ENCODE peak calls at places on chromosomes 4 and X, in seven cellular contexts. One of them, this sample, is unnamed.

GRCh38 chr4:141480950-141481349 is 155.4 kb upstream of the IL15 start:
- DNase-seq in stimulated activated CD8-positive, alpha-beta memory T cell treated with anti-CD3 and anti-CD28 coated beads, Interleukin-15, amount 100 ng/mL, for 48 hours: no peak
- DNase-seq in fibroblast of mammary gland: no peak
- DNase-seq in NCI-H2107: no peak
- DNase-seq in GM04504: no peak
- DNase-seq in gastrocnemius medialis: no peak
- DNase-seq in glomerular endothelial cell: no peak
- DNase-seq in this sample: no peak

GRCh38 chrX:65536291-65536690 is 1.7 kb upstream of the LAS1L start:
- DNase-seq in stimulated activated CD8-positive, alpha-beta memory T cell treated with anti-CD3 and anti-CD28 coated beads, Interleukin-15, amount 100 ng/mL, for 48 hours: no peak
- DNase-seq in fibroblast of mammary gland: no peak
- DNase-seq in NCI-H2107: no peak
- DNase-seq in GM04504: no peak
- DNase-seq in gastrocnemius medialis: peak
- DNase-seq in glomerular endothelial cell: no peak
- DNase-seq in this sample: no peak

GRCh38 chrX:148580016-148580415 is 79.6 kb downstream of the AFF2 start:
- DNase-seq in stimulated activated CD8-positive, alpha-beta memory T cell treated with anti-CD3 and anti-CD28 coated beads, Interleukin-15, amount 100 ng/mL, for 48 hours: no peak
- DNase-seq in fibroblast of mammary gland: no peak
- DNase-seq in NCI-H2107: no peak
- DNase-seq in GM04504: no peak
- DNase-seq in gastrocnemius medialis: no peak
- DNase-seq in glomerular endothelial cell: no peak
- DNase-seq in this sample: no peak

GRCh38 chrX:152842772-152843338 is 12.0 kb downstream of the NSDHL start:
- DNase-seq in stimulated activated CD8-positive, alpha-beta memory T cell treated with anti-CD3 and anti-CD28 coated beads, Interleukin-15, amount 100 ng/mL, for 48 hours: no peak
- DNase-seq in fibroblast of mammary gland: no peak
- DNase-seq in NCI-H2107: no peak
- DNase-seq in GM04504: no peak
- DNase-seq in gastrocnemius medialis: no peak
- DNase-seq in glomerular endothelial cell: no peak
- DNase-seq in this sample: no peak

GRCh38 chr4:37793562-37793961 is 32.9 kb upstream of the PGM2 start:
- DNase-seq in stimulated activated CD8-positive, alpha-beta memory T cell treated with anti-CD3 and anti-CD28 coated beads, Interleukin-15, amount 100 ng/mL, for 48 hours: no peak
- DNase-seq in fibroblast of mammary gland: peak
- DNase-seq in NCI-H2107: no peak
- DNase-seq in GM04504: no peak
- DNase-seq in gastrocnemius medialis: no peak
- DNase-seq in glomerular endothelial cell: no peak
- DNase-seq in this sample: no peak

GRCh38 chr4:102823897-102824296 is 3.5 kb downstream of the UBE2D3 start:
- DNase-seq in stimulated activated CD8-positive, alpha-beta memory T cell treated with anti-CD3 and anti-CD28 coated beads, Interleukin-15, amount 100 ng/mL, for 48 hours: no peak
- DNase-seq in fibroblast of mammary gland: peak
- DNase-seq in NCI-H2107: no peak
- DNase-seq in GM04504: no peak
- DNase-seq in gastrocnemius medialis: no peak
- DNase-seq in glomerular endothelial cell: no peak
- DNase-seq in this sample: no peak

GRCh38 chr4:98838528-98838927 is 90.4 kb downstream of the EIF4E start:
- DNase-seq in stimulated activated CD8-positive, alpha-beta memory T cell treated with anti-CD3 and anti-CD28 coated beads, Interleukin-15, amount 100 ng/mL, for 48 hours: no peak
- DNase-seq in fibroblast of mammary gland: no peak
- DNase-seq in NCI-H2107: no peak
- DNase-seq in GM04504: no peak
- DNase-seq in gastrocnemius medialis: no peak
- DNase-seq in glomerular endothelial cell: no peak
- DNase-seq in this sample: no peak

GRCh38 chr4:5918331-5919030 is 25.6 kb upstream of the CRMP1 start:
- DNase-seq in stimulated activated CD8-positive, alpha-beta memory T cell treated with anti-CD3 and anti-CD28 coated beads, Interleukin-15, amount 100 ng/mL, for 48 hours: no peak
- DNase-seq in fibroblast of mammary gland: no peak
- DNase-seq in NCI-H2107: no peak
- DNase-seq in GM04504: no peak
- DNase-seq in gastrocnemius medialis: no peak
- DNase-seq in glomerular endothelial cell: no peak
- DNase-seq in this sample: no peak

GRCh38 chr4:125322363-125322730 is 7.6 kb downstream of the FAT4 start:
- DNase-seq in stimulated activated CD8-positive, alpha-beta memory T cell treated with anti-CD3 and anti-CD28 coated beads, Interleukin-15, amount 100 ng/mL, for 48 hours: no peak
- DNase-seq in fibroblast of mammary gland: peak
- DNase-seq in NCI-H2107: no peak
- DNase-seq in GM04504: peak
- DNase-seq in gastrocnemius medialis: no peak
- DNase-seq in glomerular endothelial cell: no peak
- DNase-seq in this sample: no peak

GRCh38 chr4:138736362-138736761 is 279.2 kb upstream of the NOCT start:
- DNase-seq in stimulated activated CD8-positive, alpha-beta memory T cell treated with anti-CD3 and anti-CD28 coated beads, Interleukin-15, amount 100 ng/mL, for 48 hours: no peak
- DNase-seq in fibroblast of mammary gland: peak
- DNase-seq in NCI-H2107: no peak
- DNase-seq in GM04504: no peak
- DNase-seq in gastrocnemius medialis: no peak
- DNase-seq in glomerular endothelial cell: peak
- DNase-seq in this sample: peak

GRCh38 chrX:44435047-44435446 is 91.6 kb upstream of the EFHC2 start:
- DNase-seq in stimulated activated CD8-positive, alpha-beta memory T cell treated with anti-CD3 and anti-CD28 coated beads, Interleukin-15, amount 100 ng/mL, for 48 hours: no peak
- DNase-seq in fibroblast of mammary gland: no peak
- DNase-seq in NCI-H2107: no peak
- DNase-seq in GM04504: no peak
- DNase-seq in gastrocnemius medialis: no peak
- DNase-seq in glomerular endothelial cell: no peak
- DNase-seq in this sample: no peak

GRCh38 chr4:113101669-113102068 is 52.2 kb downstream of the ANK2 start:
- DNase-seq in stimulated activated CD8-positive, alpha-beta memory T cell treated with anti-CD3 and anti-CD28 coated beads, Interleukin-15, amount 100 ng/mL, for 48 hours: no peak
- DNase-seq in fibroblast of mammary gland: peak
- DNase-seq in NCI-H2107: no peak
- DNase-seq in GM04504: peak
- DNase-seq in gastrocnemius medialis: no peak
- DNase-seq in glomerular endothelial cell: no peak
- DNase-seq in this sample: no peak

GRCh38 chr4:6473264-6474052 is 1.0 kb upstream of the PPP2R2C start:
- DNase-seq in stimulated activated CD8-positive, alpha-beta memory T cell treated with anti-CD3 and anti-CD28 coated beads, Interleukin-15, amount 100 ng/mL, for 48 hours: no peak
- DNase-seq in fibroblast of mammary gland: no peak
- DNase-seq in NCI-H2107: no peak
- DNase-seq in GM04504: no peak
- DNase-seq in gastrocnemius medialis: no peak
- DNase-seq in glomerular endothelial cell: no peak
- DNase-seq in this sample: no peak

GRCh38 chr4:137635596-137635995 is 103.3 kb upstream of the PCDH18 start:
- DNase-seq in stimulated activated CD8-positive, alpha-beta memory T cell treated with anti-CD3 and anti-CD28 coated beads, Interleukin-15, amount 100 ng/mL, for 48 hours: no peak
- DNase-seq in fibroblast of mammary gland: peak
- DNase-seq in NCI-H2107: no peak
- DNase-seq in GM04504: no peak
- DNase-seq in gastrocnemius medialis: no peak
- DNase-seq in glomerular endothelial cell: no peak
- DNase-seq in this sample: no peak

GRCh38 chrX:45771114-45771513 is 570.4 kb upstream of the DIPK2B start:
- DNase-seq in stimulated activated CD8-positive, alpha-beta memory T cell treated with anti-CD3 and anti-CD28 coated beads, Interleukin-15, amount 100 ng/mL, for 48 hours: no peak
- DNase-seq in fibroblast of mammary gland: peak
- DNase-seq in NCI-H2107: no peak
- DNase-seq in GM04504: peak
- DNase-seq in gastrocnemius medialis: no peak
- DNase-seq in glomerular endothelial cell: no peak
- DNase-seq in this sample: peak

GRCh38 chr4:153684182-153685073 is at the start of gene TLR2:
- DNase-seq in stimulated activated CD8-positive, alpha-beta memory T cell treated with anti-CD3 and anti-CD28 coated beads, Interleukin-15, amount 100 ng/mL, for 48 hours: peak
- DNase-seq in fibroblast of mammary gland: peak
- DNase-seq in NCI-H2107: no peak
- DNase-seq in GM04504: no peak
- DNase-seq in gastrocnemius medialis: peak
- DNase-seq in glomerular endothelial cell: no peak
- DNase-seq in this sample: no peak

GRCh38 chrX:115690554-115691216 is 129.7 kb downstream of the PLS3 start:
- DNase-seq in stimulated activated CD8-positive, alpha-beta memory T cell treated with anti-CD3 and anti-CD28 coated beads, Interleukin-15, amount 100 ng/mL, for 48 hours: peak
- DNase-seq in fibroblast of mammary gland: peak
- DNase-seq in NCI-H2107: peak
- DNase-seq in GM04504: peak
- DNase-seq in gastrocnemius medialis: peak
- DNase-seq in glomerular endothelial cell: peak
- DNase-seq in this sample: peak

GRCh38 chr4:108045687-108046024 is 56.0 kb downstream of the HADH start:
- DNase-seq in stimulated activated CD8-positive, alpha-beta memory T cell treated with anti-CD3 and anti-CD28 coated beads, Interleukin-15, amount 100 ng/mL, for 48 hours: no peak
- DNase-seq in fibroblast of mammary gland: peak
- DNase-seq in NCI-H2107: no peak
- DNase-seq in GM04504: peak
- DNase-seq in gastrocnemius medialis: peak
- DNase-seq in glomerular endothelial cell: no peak
- DNase-seq in this sample: no peak

GRCh38 chrX:150465326-150465725 is 102.2 kb downstream of the MAMLD1 start:
- DNase-seq in stimulated activated CD8-positive, alpha-beta memory T cell treated with anti-CD3 and anti-CD28 coated beads, Interleukin-15, amount 100 ng/mL, for 48 hours: no peak
- DNase-seq in fibroblast of mammary gland: no peak
- DNase-seq in NCI-H2107: no peak
- DNase-seq in GM04504: no peak
- DNase-seq in gastrocnemius medialis: no peak
- DNase-seq in glomerular endothelial cell: no peak
- DNase-seq in this sample: no peak

GRCh38 chr4:5383191-5383980 is 325.0 kb downstream of the EVC2 start:
- DNase-seq in stimulated activated CD8-positive, alpha-beta memory T cell treated with anti-CD3 and anti-CD28 coated beads, Interleukin-15, amount 100 ng/mL, for 48 hours: no peak
- DNase-seq in fibroblast of mammary gland: no peak
- DNase-seq in NCI-H2107: no peak
- DNase-seq in GM04504: no peak
- DNase-seq in gastrocnemius medialis: no peak
- DNase-seq in glomerular endothelial cell: no peak
- DNase-seq in this sample: no peak

GRCh38 chr4:10108818-10109783 is 7.5 kb downstream of the WDR1 start:
- DNase-seq in stimulated activated CD8-positive, alpha-beta memory T cell treated with anti-CD3 and anti-CD28 coated beads, Interleukin-15, amount 100 ng/mL, for 48 hours: no peak
- DNase-seq in fibroblast of mammary gland: peak
- DNase-seq in NCI-H2107: no peak
- DNase-seq in GM04504: no peak
- DNase-seq in gastrocnemius medialis: peak
- DNase-seq in glomerular endothelial cell: no peak
- DNase-seq in this sample: no peak

GRCh38 chr4:100042711-100043110 is 92.6 kb upstream of the H2AZ1 start:
- DNase-seq in stimulated activated CD8-positive, alpha-beta memory T cell treated with anti-CD3 and anti-CD28 coated beads, Interleukin-15, amount 100 ng/mL, for 48 hours: no peak
- DNase-seq in fibroblast of mammary gland: no peak
- DNase-seq in NCI-H2107: no peak
- DNase-seq in GM04504: no peak
- DNase-seq in gastrocnemius medialis: no peak
- DNase-seq in glomerular endothelial cell: no peak
- DNase-seq in this sample: no peak

GRCh38 chr4:145732416-145732815 is 52.5 kb downstream of the C4orf51 start:
- DNase-seq in stimulated activated CD8-positive, alpha-beta memory T cell treated with anti-CD3 and anti-CD28 coated beads, Interleukin-15, amount 100 ng/mL, for 48 hours: no peak
- DNase-seq in fibroblast of mammary gland: no peak
- DNase-seq in NCI-H2107: no peak
- DNase-seq in GM04504: no peak
- DNase-seq in gastrocnemius medialis: no peak
- DNase-seq in glomerular endothelial cell: no peak
- DNase-seq in this sample: no peak

This sample was measured in HS-5.